ENCODE peak calls at places on chromosomes 2 and 18, in eight cellular contexts. Q, D, E, T, C, R, F and N are unnamed samples.

GRCh38 chr2:72159611-72160010 is 11.9 kb upstream of the CYP26B1 start:
- DNase-seq in R (no peak), Q (no peak), T (no peak), F (no peak), C (no peak), D (no peak), E (no peak), N (no peak)

GRCh38 chr2:73177645-73178255 is 24.6 kb upstream of the NOTO start:
- DNase-seq in D (no peak), R (no peak), F (no peak), C (no peak), E (no peak), Q (no peak), T (no peak), N (no peak)

GRCh38 chr2:192960945-192961344 is 766.2 kb upstream of the TMEFF2 start:
- DNase-seq in F (no peak), D (no peak), R (no peak), E (no peak), T (no peak), C (no peak), Q (no peak), N (no peak)

GRCh38 chr2:238456966-238457926 is 30.5 kb downstream of the ASB1 start:
- DNase-seq in E (no peak), R (no peak), F (no peak), D (no peak), Q (no peak), T (no peak), C (no peak), N (peak; percentile 23)

GRCh38 chr2:226048625-226049024 is 649.1 kb downstream of the NYAP2 start:
- DNase-seq in R (no peak), C (peak; percentile 90), D (peak; percentile 65), Q (no peak), T (peak; percentile 90), E (no peak), F (no peak), N (no peak)

GRCh38 chr2:65576861-65577601 is 144.6 kb upstream of the SPRED2 start:
- DNase-seq in Q (no peak), D (peak; percentile 92), F (no peak), R (no peak), C (peak; percentile 96), E (no peak), T (peak; percentile 98), N (no peak)

GRCh38 chr18:45761512-45762114 is 37.6 kb downstream of the SLC14A1 start:
- DNase-seq in T (no peak), R (no peak), E (no peak), F (no peak), Q (no peak), C (no peak), D (no peak), N (no peak)

GRCh38 chr2:31239842-31240198 is 5.9 kb downstream of the EHD3 start:
- DNase-seq in T (no peak), E (peak; percentile 62), Q (peak; percentile 20), F (no peak), C (peak; percentile 87), D (no peak), R (no peak), N (peak; percentile 73)

GRCh38 chr18:74281639-74282358 is 10.0 kb downstream of the CYB5A start:
- DNase-seq in R (no peak), C (peak; percentile 78), T (peak; percentile 64), D (no peak), Q (no peak), F (no peak), E (no peak), N (no peak)

GRCh38 chr2:2464095-2464494 is 133.0 kb upstream of the MYT1L start:
- DNase-seq in T (no peak), D (no peak), Q (no peak), R (no peak), F (no peak), C (no peak), E (no peak), N (no peak)

GRCh38 chr2:47236503-47237215 is 81.6 kb upstream of the STPG4 start:
- DNase-seq in T (no peak), E (no peak), R (no peak), C (no peak), Q (no peak), F (no peak), D (no peak), N (no peak)

GRCh38 chr2:281381-281780 is 6.5 kb downstream of the ALKAL2 start:
- DNase-seq in R (no peak), T (no peak), C (no peak), Q (no peak), D (no peak), F (no peak), E (no peak), N (no peak)

GRCh38 chr2:41828052-41828643 is 219.7 kb upstream of the PKDCC start:
- DNase-seq in F (no peak), C (no peak), T (no peak), Q (no peak), E (no peak), D (peak; percentile 29), R (no peak), N (no peak)

GRCh38 chr2:127261835-127262234 is 32.1 kb downstream of the ERCC3 start:
- DNase-seq in T (no peak), R (no peak), E (no peak), F (no peak), D (no peak), Q (no peak), C (no peak), N (no peak)

GRCh38 chr2:161045726-161046125 is 114.5 kb upstream of the TANK start:
- DNase-seq in Q (no peak), C (peak; percentile 70), E (no peak), R (no peak), F (no peak), D (no peak), T (no peak), N (no peak)

GRCh38 chr2:146734042-146734715 is 1110.7 kb upstream of the ACVR2A start:
- DNase-seq in F (no peak), R (peak; percentile 7), T (no peak), C (peak; percentile 70), D (no peak), Q (no peak), E (no peak), N (no peak)

GRCh38 chr2:235287369-235287722 is 206.5 kb upstream of the AGAP1 start:
- DNase-seq in R (no peak), E (no peak), T (no peak), Q (no peak), D (no peak), C (no peak), F (no peak), N (no peak)

GRCh38 chr2:170596576-170596975 is 118.6 kb upstream of the SP5 start:
- DNase-seq in E (no peak), R (no peak), C (no peak), D (no peak), T (no peak), F (no peak), Q (no peak), N (no peak)

GRCh38 chr2:16745466-16745865 is 79.8 kb upstream of the CYRIA start:
- DNase-seq in C (no peak), Q (no peak), D (peak; percentile 57), R (no peak), E (no peak), T (peak; percentile 77), F (no peak), N (no peak)

GRCh38 chr2:237423891-237424290 is 9.9 kb upstream of the COL6A3 start:
- DNase-seq in Q (no peak), C (peak; percentile 70), D (no peak), R (no peak), F (no peak), T (no peak), E (no peak), N (no peak)
- H3K36me3 ChIP-seq in Q (no peaks in the 10 kb centered on the region), C (no peaks in the 10 kb centered on the region), D (no peaks in the 10 kb centered on the region), R (no peaks in the 10 kb centered on the region), F (no peaks in the 10 kb centered on the region), T (no peaks in the 10 kb centered on the region), E (no peaks in the 10 kb centered on the region), N (no peaks in the 10 kb centered on the region)

GRCh38 chr2:189570565-189570964 is 10.0 kb downstream of the SLC40A1 start:
- DNase-seq in Q (no peak), E (no peak), D (peak; percentile 47), C (peak; percentile 71), R (no peak), F (no peak), T (no peak), N (no peak)

GRCh38 chr2:189576361-189576760 is 4.2 kb downstream of the SLC40A1 start:
- DNase-seq in T (no peak), D (no peak), E (peak; percentile 20), Q (no peak), C (no peak), F (no peak), R (no peak), N (peak; percentile 72)

GRCh38 chr2:189577108-189577507 is 3.5 kb downstream of the SLC40A1 start:
- DNase-seq in T (no peak), Q (no peak), E (no peak), D (no peak), F (no peak), R (no peak), C (no peak), N (no peak)

GRCh38 chr2:189578272-189578671 is 2.3 kb downstream of the SLC40A1 start:
- DNase-seq in R (no peak), E (no peak), C (no peak), Q (no peak), F (no peak), T (no peak), D (no peak), N (no peak)

DNA sequence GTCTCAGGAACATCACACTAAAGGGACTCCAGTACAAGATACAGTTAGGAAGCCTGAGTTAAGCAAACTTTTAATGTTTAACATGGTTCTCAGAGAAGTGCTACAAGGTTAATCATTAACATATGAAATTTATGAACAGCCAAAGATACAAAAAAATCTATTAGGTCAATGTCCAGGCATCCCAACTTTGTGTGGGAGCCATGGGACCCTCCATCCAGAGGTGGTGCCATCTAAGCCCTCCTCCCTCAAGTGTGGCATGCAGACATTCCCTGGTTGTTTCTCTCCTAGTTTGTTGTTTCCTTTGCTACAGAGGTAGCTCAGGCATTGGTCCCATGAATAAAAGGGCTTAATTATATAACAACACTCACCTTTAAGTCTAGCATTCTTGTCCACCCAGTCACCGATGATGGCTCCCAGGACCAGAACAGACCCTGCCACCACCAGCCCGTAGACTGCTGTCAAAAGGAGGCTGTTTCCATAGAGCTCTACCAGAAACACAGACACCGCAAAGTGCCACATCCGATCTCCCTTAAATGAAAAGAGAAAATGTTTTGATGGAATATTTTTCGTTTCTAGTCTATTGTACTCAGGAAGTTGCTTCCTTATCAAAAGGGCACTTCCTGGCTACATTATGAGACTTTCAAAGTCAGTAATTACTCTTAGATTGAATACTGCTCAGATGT is 5.7 kb downstream of the SLC40A1 start:
- DNase-seq in F (no peak), E (no peak), Q (no peak), T (no peak), D (peak; percentile 39), C (no peak), R (no peak), N (no peak)
- H3K36me3 ChIP-seq in F (no peaks in the 10 kb centered on the region), E (no peaks in the 10 kb centered on the region), Q (peaks cover 8% of the 10 kb centered on the region), T (no peaks in the 10 kb centered on the region), D (no peaks in the 10 kb centered on the region), C (peaks cover 31% of the 10 kb centered on the region), R (no peaks in the 10 kb centered on the region), N (peaks cover 70% of the 10 kb centered on the region)

GRCh38 chr2:53801547-53801946 is 14.7 kb downstream of the ERLEC1 start:
- DNase-seq in D (no peak), E (no peak), C (no peak), R (no peak), F (no peak), Q (no peak), T (no peak), N (no peak)
- H3K36me3 ChIP-seq in D (no peaks in the 10 kb centered on the region), E (no peaks in the 10 kb centered on the region), C (peaks cover 95% of the 10 kb centered on the region), R (peaks cover 5% of the 10 kb centered on the region), F (peaks cover 17% of the 10 kb centered on the region), Q (peaks cover 4% of the 10 kb centered on the region), T (peaks cover 59% of the 10 kb centered on the region), N (peaks cover 11% of the 10 kb centered on the region)

GRCh38 chr18:12811191-12811950 is 72.7 kb downstream of the PTPN2 start:
- DNase-seq in R (no peak), F (no peak), T (peak; percentile 63), E (no peak), Q (no peak), C (no peak), D (peak; percentile 34), N (no peak)
- H3K36me3 ChIP-seq in R (peaks cover 5% of the 10 kb centered on the region), F (no peaks in the 10 kb centered on the region), T (peaks cover 43% of the 10 kb centered on the region), E (no peaks in the 10 kb centered on the region), Q (peaks cover 3% of the 10 kb centered on the region), C (peaks cover 47% of the 10 kb centered on the region), D (no peaks in the 10 kb centered on the region), N (peaks cover 43% of the 10 kb centered on the region)